ENCODE peak calls at places on chromosomes 11 and 22, in seven cellular contexts. A is right lobe of liver, F is spleen, K is IMR-90, U is A549, Z is ovary, G is HepG2. N is an unnamed sample.

GRCh38 chr22:44057411-44057987 is 33.4 kb downstream of the PARVB start:
- DNase-seq in A (no peak), F (no peak), K (no peak), U (no peak), Z (peak), G (no peak), N (peak)

GRCh38 chr11:60396382-60396781 is at the start of gene MS4A14:
- DNase-seq in A (no peak), F (no peak), K (no peak), U (no peak), Z (no peak), G (no peak), N (no peak)

GRCh38 chr11:1335811-1336761 is 26.7 kb upstream of the TOLLIP start:
- DNase-seq in A (peak), F (peak), K (peak), U (peak), Z (peak), G (peak), N (peak)

GRCh38 chr11:78039919-78040671 is 17.0 kb upstream of the KCTD14 start:
- DNase-seq in A (peak), F (peak), K (peak), U (peak), Z (peak), G (peak), N (peak)

GRCh38 chr11:3119141-3119821 is 45.8 kb downstream of the OSBPL5 start:
- DNase-seq in A (peak), F (peak), K (no peak), U (no peak), Z (peak), G (no peak), N (no peak)

GRCh38 chr11:110919241-110919893 is 207.1 kb upstream of the ARHGAP20 start:
- DNase-seq in A (no peak), F (no peak), K (no peak), U (no peak), Z (no peak), G (no peak), N (no peak)

GRCh38 chr11:993632-994167 is 42.8 kb downstream of the MUC6 start:
- DNase-seq in A (no peak), F (no peak), K (no peak), U (no peak), Z (no peak), G (no peak), N (no peak)

GRCh38 chr22:27115816-27116256 is 458.4 kb downstream of the MIAT start:
- DNase-seq in A (no peak), F (no peak), K (peak), U (peak), Z (no peak), G (peak), N (peak)

GRCh38 chr22:39994046-39994565 is 648 bp upstream of the FAM83F start:
- DNase-seq in A (no peak), F (no peak), K (peak), U (no peak), Z (no peak), G (no peak), N (no peak)

GRCh38 chr22:48418831-48419230 is 1408.8 kb downstream of the BRD1 start:
- DNase-seq in A (no peak), F (peak), K (no peak), U (no peak), Z (no peak), G (no peak), N (no peak)

GRCh38 chr22:31001124-31001770 is 32.2 kb downstream of the TUG1 start:
- DNase-seq in A (peak), F (no peak), K (no peak), U (no peak), Z (no peak), G (peak), N (no peak)

GRCh38 chr22:42994917-42995562 is 19.9 kb downstream of the PACSIN2 start:
- DNase-seq in A (peak), F (no peak), K (peak), U (peak), Z (no peak), G (peak), N (peak)

GRCh38 chr11:95512682-95513081 is 276.9 kb downstream of the FAM76B start:
- DNase-seq in A (peak), F (no peak), K (peak), U (peak), Z (peak), G (peak), N (peak)

GRCh38 chr11:115304774-115305472 is 199.3 kb downstream of the CADM1 start:
- DNase-seq in A (no peak), F (no peak), K (no peak), U (no peak), Z (no peak), G (no peak), N (no peak)

GRCh38 chr11:36116161-36116560 is 172.3 kb downstream of the LDLRAD3 start:
- DNase-seq in A (no peak), F (no peak), K (no peak), U (no peak), Z (no peak), G (no peak), N (no peak)

GRCh38 chr22:28923826-28924732 is 40.7 kb downstream of the ZNRF3 start:
- DNase-seq in A (peak), F (no peak), K (no peak), U (no peak), Z (peak), G (peak), N (peak)

GRCh38 chr11:45927684-45928413 is 5.4 kb downstream of the LARGE2 start:
- DNase-seq in A (no peak), F (peak), K (no peak), U (no peak), Z (no peak), G (no peak), N (no peak)

GRCh38 chr11:33515347-33515746 is 185.3 kb downstream of the C11orf91 start:
- DNase-seq in A (no peak), F (no peak), K (peak), U (no peak), Z (no peak), G (no peak), N (no peak)

GRCh38 chr22:46220921-46221320 is 29.2 kb downstream of the CDPF1 start:
- DNase-seq in A (no peak), F (no peak), K (peak), U (no peak), Z (no peak), G (no peak), N (no peak)
- H3K27ac ChIP-seq in A (no peak), F (no peak), K (no peak), U (no peak), Z (no peak), G (no peak), N (no peak)

DNA sequence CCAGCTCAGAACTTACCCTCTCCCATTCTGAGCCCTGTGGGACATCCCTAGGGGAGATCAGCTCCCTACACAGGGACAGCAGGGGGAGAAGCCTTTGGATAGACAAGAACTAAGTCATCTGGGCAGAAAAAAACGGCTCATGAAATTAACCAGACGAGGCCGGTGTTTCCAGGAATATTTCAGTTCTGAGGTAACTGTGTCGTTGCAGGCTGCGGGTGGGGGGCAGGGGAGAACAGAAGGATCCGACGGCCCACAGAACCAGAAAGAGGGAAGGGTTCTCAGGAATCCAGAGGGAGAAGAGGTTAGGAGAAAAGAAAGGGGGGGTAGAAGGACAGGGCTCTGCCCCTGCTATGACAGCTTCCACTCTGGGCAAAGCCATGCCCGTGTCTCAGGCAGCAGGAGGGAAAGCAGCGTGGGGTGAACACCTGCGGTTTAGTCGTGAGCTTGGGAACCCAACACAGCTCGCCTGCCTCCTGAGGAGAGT is 3.6 kb downstream of the CLCF1 start:
- DNase-seq in A (no peak), F (no peak), K (peak), U (no peak), Z (peak), G (no peak), N (no peak)
- TF ChIP-seq POLR2A in A (no peak), F (no peak), K (no peak), U (no peak), Z (no peak), G (no peak), N (no peak)

GRCh38 chr11:12241401-12241800 is 131.0 kb downstream of the MICAL2 start:
- DNase-seq in A (peak), F (no peak), K (no peak), U (no peak), Z (no peak), G (no peak), N (peak)
- H3K27ac ChIP-seq in A (peak), F (no peak), K (no peak), U (no peak), Z (no peak), G (no peak), N (peak)

GRCh38 chr11:122655527-122656072 is at the start of gene UBASH3B:
- DNase-seq in A (peak), F (peak), K (peak), U (peak), Z (peak), G (peak), N (peak)
- TF ChIP-seq POLR2A in A (peak), F (peak), K (peak), U (peak), Z (no peak), G (no peak), N (peak)

GRCh38 chr11:120334894-120335462 is 1.2 kb upstream of the ARHGEF12 start:
- DNase-seq in A (no peak), F (no peak), K (peak), U (peak), Z (no peak), G (peak), N (peak)

GRCh38 chr11:120333801-120334200 is 2.4 kb upstream of the ARHGEF12 start:
- DNase-seq in A (no peak), F (no peak), K (no peak), U (no peak), Z (no peak), G (no peak), N (no peak)

GRCh38 chr11:120334332-120334731 is 1.9 kb upstream of the ARHGEF12 start:
- DNase-seq in A (no peak), F (no peak), K (no peak), U (no peak), Z (no peak), G (no peak), N (no peak)

GRCh38 chr11:120331301-120331966 is 4.8 kb upstream of the ARHGEF12 start:
- DNase-seq in A (no peak), F (no peak), K (peak), U (peak), Z (peak), G (no peak), N (peak)

DNA sequence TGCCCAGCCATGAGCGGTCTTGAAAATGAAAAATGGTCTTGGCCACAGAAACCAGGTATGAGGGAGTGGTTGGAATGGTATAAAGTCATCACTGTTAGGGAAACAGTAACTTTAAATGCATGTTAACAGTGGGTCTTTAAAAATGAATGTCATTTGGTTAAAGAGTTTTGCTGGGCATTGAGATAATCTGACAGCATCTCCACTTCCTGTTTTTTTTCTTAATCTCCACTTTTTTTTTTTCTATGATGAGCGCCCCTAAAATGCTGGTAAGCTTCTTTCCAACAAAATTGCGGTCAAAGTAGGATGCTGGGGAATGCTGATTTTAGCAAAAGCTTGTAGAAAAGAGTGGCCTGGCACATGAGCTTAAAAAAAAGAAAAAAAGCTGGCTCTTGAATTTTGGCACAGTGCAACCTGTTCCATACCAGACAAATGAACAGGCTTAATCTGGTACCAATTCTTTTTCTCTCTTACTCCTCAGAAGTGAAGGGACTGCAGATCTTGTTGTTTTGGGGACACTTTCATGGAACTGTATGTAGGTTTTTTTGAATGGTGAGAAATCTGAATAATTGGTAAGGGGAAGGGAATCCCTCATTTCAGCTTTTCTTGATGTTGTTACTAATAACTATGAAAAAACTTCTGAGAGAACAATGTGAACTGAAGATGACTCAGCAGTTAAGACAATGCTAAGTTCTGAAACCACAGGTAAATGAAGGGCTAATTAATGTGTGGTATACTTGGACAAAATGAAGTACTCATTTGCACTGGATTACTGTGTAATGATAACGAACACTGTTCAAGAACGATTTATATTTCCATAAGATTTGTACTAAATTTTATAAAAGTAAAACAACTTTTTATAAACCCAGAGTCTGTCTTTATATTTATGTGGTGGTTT is 3.1 kb upstream of the ARHGEF12 start:
- DNase-seq in A (no peak), F (no peak), K (no peak), U (no peak), Z (no peak), G (no peak), N (no peak)
- H3K27ac ChIP-seq in A (no peak), F (no peak), K (no peak), U (peak), Z (no peak), G (no peak), N (no peak)